ENCODE peak calls at places on chromosome 1, in nine cellular contexts. C, B, V, M, O, Q, X, D and Z are unnamed samples.

GRCh38 chr1:160169553-160170399 is 18.4 kb downstream of the ATP1A4 start:
- DNase-seq in M (peak; percentile 84), Q (peak; percentile 75), O (peak; percentile 9), B (no peak), D (no peak), X (no peak), C (no peak), V (peak; percentile 96), Z (no peak)

GRCh38 chr1:230139741-230140140 is 72.7 kb downstream of the GALNT2 start:
- DNase-seq in M (no peak), B (no peak), O (no peak), V (no peak), D (no peak), X (no peak), Q (no peak), C (no peak), Z (no peak)

GRCh38 chr1:182050481-182051438 is 10.8 kb downstream of the ZNF648 start:
- DNase-seq in X (no peak), C (no peak), V (no peak), O (no peak), D (no peak), Q (no peak), B (no peak), M (no peak), Z (no peak)

GRCh38 chr1:175154595-175155472 is 37.7 kb downstream of the KIAA0040 start:
- DNase-seq in B (peak; percentile 45), D (peak; percentile 77), X (peak; percentile 86), V (peak; percentile 80), Q (peak; percentile 77), C (peak; percentile 79), O (peak; percentile 53), M (no peak), Z (peak; percentile 62)

GRCh38 chr1:18532390-18533170 is 51.9 kb downstream of the KLHDC7A start:
- DNase-seq in M (no peak), Q (no peak), X (no peak), C (no peak), V (no peak), B (no peak), O (no peak), D (no peak), Z (no peak)

GRCh38 chr1:227788279-227789041 is 27.0 kb upstream of the PRSS38 start:
- DNase-seq in D (no peak), V (peak; percentile 93), C (no peak), O (peak; percentile 66), M (peak; percentile 72), X (no peak), Q (peak; percentile 91), B (peak; percentile 70), Z (no peak)

GRCh38 chr1:234745844-234746797 is 136.1 kb upstream of the IRF2BP2 start:
- DNase-seq in V (no peak), M (no peak), O (no peak), D (no peak), X (no peak), C (no peak), Q (no peak), B (no peak), Z (no peak)

GRCh38 chr1:156579472-156579871 is at the start of gene TTC24:
- DNase-seq in D (no peak), O (no peak), C (no peak), M (no peak), V (no peak), B (no peak), X (no peak), Q (no peak), Z (no peak)

GRCh38 chr1:67855944-67856343 is 22.7 kb upstream of the GNG12 start:
- DNase-seq in X (no peak), M (no peak), B (no peak), V (no peak), O (no peak), D (no peak), C (no peak), Q (no peak), Z (no peak)

GRCh38 chr1:224045556-224045955 is 68.4 kb upstream of the FBXO28 start:
- DNase-seq in M (no peak), V (peak; percentile 17), D (no peak), C (no peak), B (no peak), X (no peak), Q (no peak), O (no peak), Z (no peak)